ENCODE peak calls at places on chromosomes 13 and 19, in four cellular contexts. P is stomach, M is substantia nigra, O is DMS153. D is an unnamed sample.
A peak's percentile ranks its signal among the peaks of the same experiment; 100 is the strongest.

GRCh38 chr13:30730526-30730925 is 4.8 kb upstream of the ALOX5AP start:
- DNase-seq in P (no peak), M (no peak), O (no peak), D (no peak)

GRCh38 chr13:28805193-28805819 is 14.8 kb upstream of the MTUS2 start:
- DNase-seq in P (no peak), M (no peak), O (no peak), D (no peak)

GRCh38 chr19:42098781-42099180 is 22.8 kb downstream of the ZNF574 start:
- DNase-seq in P (no peak), M (no peak), O (no peak), D (no peak)

GRCh38 chr13:98014766-98015165 is 61.3 kb downstream of the IPO5 start:
- DNase-seq in P (no peak), M (no peak), O (no peak), D (no peak)

GRCh38 chr19:4390017-4390861 is 10.1 kb downstream of the SH3GL1 start:
- DNase-seq in P (no peak), M (no peak), O (no peak), D (no peak)

GRCh38 chr13:35876601-35877000 is 254.6 kb downstream of the DCLK1 start:
- DNase-seq in P (no peak), M (no peak), O (no peak), D (no peak)

GRCh38 chr19:49686503-49687088 is 2.8 kb upstream of the ADM5 start:
- DNase-seq in P (no peak), M (no peak), O (no peak), D (no peak)

GRCh38 chr13:97540696-97541095 is 106.7 kb downstream of the RAP2A start:
- DNase-seq in P (no peak), M (no peak), O (no peak), D (no peak)

GRCh38 chr13:110593430-110594130 is 21.8 kb upstream of the NAXD start:
- DNase-seq in P (no peak), M (no peak), O (peak; percentile 40), D (no peak)

GRCh38 chr13:93635687-93636086 is 409.1 kb downstream of the GPC6 start:
- DNase-seq in P (no peak), M (no peak), O (no peak), D (no peak)

GRCh38 chr19:10033614-10034013 is 20.3 kb downstream of the RDH8 start:
- DNase-seq in P (no peak), M (no peak), O (no peak), D (no peak)

GRCh38 chr19:30338878-30339623 is 33.1 kb upstream of the ZNF536 start:
- DNase-seq in P (peak; percentile 13), M (no peak), O (no peak), D (no peak)

GRCh38 chr19:18896421-18896841 is 473 bp upstream of the CERS1 start:
- DNase-seq in P (no peak), M (peak; percentile 42), O (no peak), D (peak; percentile 22)

GRCh38 chr13:37179646-37180045 is 74.2 kb upstream of the CSNK1A1L start:
- DNase-seq in P (no peak), M (no peak), O (no peak), D (no peak)

GRCh38 chr19:57314146-57314545 is 6.1 kb upstream of the ZNF543 start:
- DNase-seq in P (no peak), M (no peak), O (peak; percentile 3), D (no peak)

GRCh38 chr19:530133-531008 is 1.2 kb upstream of the CDC34 start:
- DNase-seq in P (no peak), M (no peak), O (no peak), D (no peak)

GRCh38 chr13:92510416-92510815 is 716.2 kb upstream of the GPC6 start:
- DNase-seq in P (no peak), M (no peak), O (no peak), D (no peak)

GRCh38 chr13:42219870-42220269 is 52.1 kb upstream of the AKAP11 start:
- DNase-seq in P (no peak), M (no peak), O (no peak), D (no peak)

GRCh38 chr13:94280845-94281244 is 198.6 kb downstream of the DCT start:
- DNase-seq in P (no peak), M (no peak), O (no peak), D (no peak)

GRCh38 chr19:35249146-35249847 is 495 bp downstream of the LSR start:
- DNase-seq in P (no peak), M (no peak), O (no peak), D (no peak)

GRCh38 chr19:1883784-1884183 is 1.5 kb downstream of the ABHD17A start:
- DNase-seq in P (no peak), M (no peak), O (no peak), D (no peak)

GRCh38 chr19:15466851-15467733 is 2.7 kb upstream of the RASAL3 start:
- DNase-seq in P (no peak), M (no peak), O (no peak), D (no peak)

GRCh38 chr13:98542568-98543379 is 34.1 kb downstream of the STK24 start:
- DNase-seq in P (no peak), M (no peak), O (no peak), D (no peak)

GRCh38 chr19:47581605-47582319 is 8.8 kb upstream of the ZNF541 start:
- DNase-seq in P (peak; percentile 66), M (no peak), O (no peak), D (no peak)

GRCh38 chr19:38507551-38508127 is 74.1 kb downstream of the RYR1 start:
- DNase-seq in P (no peak), M (no peak), O (no peak), D (no peak)

GRCh38 chr13:63184693-63185092 is 1769.0 kb upstream of the PCDH20 start:
- DNase-seq in P (no peak), M (no peak), O (no peak), D (no peak)